ENCODE peak calls at places on chromosomes 13 and 19, in four cellular contexts. One of them, this sample, is unnamed.
A peak's percentile ranks its signal among the peaks of the same experiment; 100 is the strongest.

GRCh38 chr13:103100795-103101194 is 34.6 kb upstream of the SLC10A2 start:
- DNase-seq in left ventricle myocardium inferior: no peak
- DNase-seq in colonic mucosa: no peak
- DNase-seq in OCI-LY7: no peak
- DNase-seq in this sample: no peak

GRCh38 chr19:17645339-17645963 is 42.7 kb downstream of the UNC13A start:
- DNase-seq in left ventricle myocardium inferior: no peak
- DNase-seq in colonic mucosa: no peak
- DNase-seq in OCI-LY7: no peak
- DNase-seq in this sample: no peak

GRCh38 chr13:99258210-99258860 is at the start of gene GPR18:
- DNase-seq in left ventricle myocardium inferior: no peak
- DNase-seq in colonic mucosa: no peak
- DNase-seq in OCI-LY7: peak; percentile 66
- DNase-seq in this sample: no peak

GRCh38 chr13:80126382-80127068 is 214.4 kb downstream of the SPRY2 start:
- DNase-seq in left ventricle myocardium inferior: no peak
- DNase-seq in colonic mucosa: no peak
- DNase-seq in OCI-LY7: no peak
- DNase-seq in this sample: no peak

GRCh38 chr19:37511186-37511585 is 4.4 kb downstream of the ZNF793 start:
- DNase-seq in left ventricle myocardium inferior: no peak
- DNase-seq in colonic mucosa: no peak
- DNase-seq in OCI-LY7: no peak
- DNase-seq in this sample: no peak

GRCh38 chr19:932647-933552 is 7.1 kb downstream of the ARID3A start:
- DNase-seq in left ventricle myocardium inferior: peak; percentile 84
- DNase-seq in colonic mucosa: peak; percentile 61
- DNase-seq in OCI-LY7: no peak
- DNase-seq in this sample: peak; percentile 30

GRCh38 chr19:38389101-38389925 is 816 bp downstream of the SPRED3 start:
- DNase-seq in left ventricle myocardium inferior: no peak
- DNase-seq in colonic mucosa: no peak
- DNase-seq in OCI-LY7: no peak
- DNase-seq in this sample: no peak

GRCh38 chr13:77062097-77062496 is 35.1 kb upstream of the FBXL3 start:
- DNase-seq in left ventricle myocardium inferior: no peak
- DNase-seq in colonic mucosa: no peak
- DNase-seq in OCI-LY7: no peak
- DNase-seq in this sample: no peak

GRCh38 chr13:103640617-103641016 is 574.4 kb upstream of the SLC10A2 start:
- DNase-seq in left ventricle myocardium inferior: no peak
- DNase-seq in colonic mucosa: no peak
- DNase-seq in OCI-LY7: no peak
- DNase-seq in this sample: no peak

GRCh38 chr13:109146912-109147624 is 517.7 kb downstream of the MYO16 start:
- DNase-seq in left ventricle myocardium inferior: no peak
- DNase-seq in colonic mucosa: no peak
- DNase-seq in OCI-LY7: no peak
- DNase-seq in this sample: no peak

GRCh38 chr13:108363651-108364050 is 94.1 kb downstream of the TNFSF13B start:
- DNase-seq in left ventricle myocardium inferior: no peak
- DNase-seq in colonic mucosa: no peak
- DNase-seq in OCI-LY7: no peak
- DNase-seq in this sample: no peak

GRCh38 chr13:39875583-39875982 is 220.1 kb downstream of the COG6 start:
- DNase-seq in left ventricle myocardium inferior: no peak
- DNase-seq in colonic mucosa: no peak
- DNase-seq in OCI-LY7: no peak
- DNase-seq in this sample: no peak

GRCh38 chr19:6693056-6693471 is 23.1 kb upstream of the TNFSF14 start:
- DNase-seq in left ventricle myocardium inferior: no peak
- DNase-seq in colonic mucosa: no peak
- DNase-seq in OCI-LY7: no peak
- DNase-seq in this sample: peak; percentile 60

GRCh38 chr13:104920091-104920490 is 1615.4 kb downstream of the EFNB2 start:
- DNase-seq in left ventricle myocardium inferior: no peak
- DNase-seq in colonic mucosa: no peak
- DNase-seq in OCI-LY7: no peak
- DNase-seq in this sample: no peak

GRCh38 chr19:38100589-38100988 is 123.4 kb downstream of the DPF1 start:
- DNase-seq in left ventricle myocardium inferior: no peak
- DNase-seq in colonic mucosa: no peak
- DNase-seq in OCI-LY7: no peak
- DNase-seq in this sample: no peak

GRCh38 chr13:83499286-83499685 is 383.0 kb downstream of the SLITRK1 start:
- DNase-seq in left ventricle myocardium inferior: no peak
- DNase-seq in colonic mucosa: no peak
- DNase-seq in OCI-LY7: no peak
- DNase-seq in this sample: no peak

GRCh38 chr19:17255150-17255621 is 9.4 kb downstream of the USHBP1 start:
- DNase-seq in left ventricle myocardium inferior: no peak
- DNase-seq in colonic mucosa: no peak
- DNase-seq in OCI-LY7: no peak
- DNase-seq in this sample: no peak

GRCh38 chr19:58397533-58398037 is 2.1 kb downstream of the RNF225 start:
- DNase-seq in left ventricle myocardium inferior: no peak
- DNase-seq in colonic mucosa: no peak
- DNase-seq in OCI-LY7: no peak
- DNase-seq in this sample: no peak

GRCh38 chr13:20353973-20354372 is 121.9 kb upstream of the GJB6 start:
- DNase-seq in left ventricle myocardium inferior: no peak
- DNase-seq in colonic mucosa: no peak
- DNase-seq in OCI-LY7: no peak
- DNase-seq in this sample: no peak

GRCh38 chr13:113654591-113655357 is 3.2 kb downstream of the ATP4B start:
- DNase-seq in left ventricle myocardium inferior: peak; percentile 13
- DNase-seq in colonic mucosa: no peak
- DNase-seq in OCI-LY7: no peak
- DNase-seq in this sample: no peak

GRCh38 chr19:17358395-17358794 is 18.7 kb downstream of the PLVAP start:
- DNase-seq in left ventricle myocardium inferior: no peak
- DNase-seq in colonic mucosa: no peak
- DNase-seq in OCI-LY7: no peak
- DNase-seq in this sample: no peak

GRCh38 chr19:38877781-38878574 is at the start of gene RINL:
- DNase-seq in left ventricle myocardium inferior: no peak
- DNase-seq in colonic mucosa: peak; percentile 49
- DNase-seq in OCI-LY7: peak; percentile 87
- DNase-seq in this sample: peak; percentile 70

GRCh38 chr13:78595819-78596700 is 7.3 kb downstream of the POU4F1 start:
- DNase-seq in left ventricle myocardium inferior: no peak
- DNase-seq in colonic mucosa: no peak
- DNase-seq in OCI-LY7: no peak
- DNase-seq in this sample: peak; percentile 91

GRCh38 chr19:52942371-52943133 is 19.3 kb upstream of the ZNF888 start:
- DNase-seq in left ventricle myocardium inferior: peak; percentile 94
- DNase-seq in colonic mucosa: peak; percentile 98
- DNase-seq in OCI-LY7: peak; percentile 90
- DNase-seq in this sample: peak; percentile 82

DNA sequence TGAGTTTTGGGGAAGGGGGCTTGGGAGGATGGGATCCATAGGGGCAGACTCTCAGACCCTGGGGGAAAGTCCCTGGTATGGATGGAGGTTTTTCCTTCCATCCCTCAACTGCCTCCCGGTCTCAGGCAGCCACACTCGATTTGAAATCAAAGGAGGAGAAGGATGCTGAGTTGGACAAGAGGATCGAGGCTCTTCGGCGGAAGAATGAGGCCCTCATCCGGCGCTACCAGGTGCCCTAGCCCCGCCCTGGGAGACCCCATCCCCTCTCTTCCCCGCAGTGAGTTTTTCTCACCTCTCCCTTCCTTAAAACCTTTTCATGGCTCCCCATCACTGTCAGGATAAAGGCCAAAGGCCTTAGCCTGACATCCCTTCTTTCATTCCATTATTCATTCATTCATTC is 2.1 kb downstream of the CCDC9 start:
- DNase-seq in left ventricle myocardium inferior: no peak
- DNase-seq in colonic mucosa: no peak
- DNase-seq in OCI-LY7: no peak
- DNase-seq in this sample: no peak
- H3K4me3 ChIP-seq in left ventricle myocardium inferior: peak overlapping the region; percentile 75
- H3K4me3 ChIP-seq in colonic mucosa: no peak overlapping the region
- H3K4me3 ChIP-seq in OCI-LY7: no peak overlapping the region
- H3K4me3 ChIP-seq in this sample: no peak overlapping the region

DNA sequence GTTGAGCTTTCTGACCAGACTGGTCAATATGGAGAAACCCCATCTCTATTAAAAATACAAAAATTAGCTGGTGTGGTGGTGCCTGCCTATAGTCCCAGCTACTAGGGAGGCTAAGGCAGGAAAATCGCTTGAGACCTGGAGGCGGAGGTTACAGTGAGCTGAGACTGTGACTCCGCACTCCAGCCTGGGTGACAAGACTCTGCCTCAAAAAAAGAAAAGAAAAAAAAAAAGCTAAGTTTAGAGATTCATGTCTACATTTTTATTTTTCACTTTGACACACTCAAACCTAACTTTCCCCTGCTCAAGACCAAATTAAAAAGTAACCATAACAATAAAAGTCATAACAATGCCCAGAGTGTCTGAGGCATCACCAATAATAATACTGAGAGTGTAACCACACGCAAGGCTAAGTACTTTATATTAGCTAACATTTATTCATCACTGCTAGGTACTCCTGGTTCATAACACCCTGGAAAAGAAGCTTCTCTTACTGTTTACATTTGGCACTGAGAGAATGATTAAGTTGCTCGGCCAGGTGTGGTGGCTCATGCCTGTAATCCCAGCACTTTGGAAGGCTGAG is 5.7 kb downstream of the IRGC start:
- DNase-seq in left ventricle myocardium inferior: no peak
- DNase-seq in colonic mucosa: no peak
- DNase-seq in OCI-LY7: no peak
- DNase-seq in this sample: no peak
- TF ChIP-seq CTCF in left ventricle myocardium inferior: no peak
- TF ChIP-seq CTCF in colonic mucosa: no peak
- TF ChIP-seq CTCF in OCI-LY7: no peak
- TF ChIP-seq CTCF in this sample: no peak

DNA sequence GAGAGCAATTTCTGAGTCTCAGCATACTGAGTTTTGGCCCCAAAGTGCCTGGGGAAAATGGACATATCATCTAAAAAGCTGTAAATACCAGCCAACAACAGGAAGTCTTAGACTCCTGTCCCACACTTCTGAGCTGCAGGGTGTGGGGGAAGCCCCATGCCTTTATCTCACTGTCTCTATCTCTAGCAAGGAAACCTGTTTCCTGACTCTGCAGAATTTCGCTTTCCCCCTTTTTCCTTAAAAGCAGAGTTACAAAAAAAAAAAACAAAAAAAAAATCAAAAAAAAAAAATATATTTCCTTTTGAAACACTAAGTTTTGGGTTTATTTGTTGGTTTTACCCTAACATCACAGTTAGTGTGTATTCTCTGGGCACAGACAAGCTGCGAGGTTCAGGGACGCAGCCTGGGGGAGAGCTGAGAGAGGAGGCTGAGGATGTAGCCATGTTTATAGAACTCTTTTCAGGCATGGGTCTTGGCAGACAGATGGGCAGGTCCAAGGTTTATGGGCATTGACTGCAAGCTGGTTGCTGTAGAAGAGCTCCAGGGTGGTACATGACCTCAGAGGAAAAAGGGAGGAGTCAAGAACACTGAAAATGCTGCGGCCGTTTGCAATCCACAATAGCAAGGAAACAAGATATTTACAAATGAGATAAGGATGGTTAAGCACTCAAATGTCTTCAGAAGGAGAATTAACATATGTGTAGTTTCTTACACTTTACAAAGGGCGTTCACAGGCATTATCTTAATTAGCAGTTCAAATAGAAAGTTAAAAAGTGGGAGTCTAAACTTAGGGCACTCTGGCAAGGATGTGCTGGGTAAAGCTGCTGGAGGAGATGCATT is 4.9 kb downstream of the MBNL2 start:
- DNase-seq in left ventricle myocardium inferior: no peak
- DNase-seq in colonic mucosa: peak; percentile 74
- DNase-seq in OCI-LY7: peak; percentile 24
- DNase-seq in this sample: no peak
- H3K4me3 ChIP-seq in left ventricle myocardium inferior: peak overlapping the region; percentile 74
- H3K4me3 ChIP-seq in colonic mucosa: no peak overlapping the region
- H3K4me3 ChIP-seq in OCI-LY7: peak overlapping the region; percentile 89
- H3K4me3 ChIP-seq in this sample: no peak overlapping the region

GRCh38 chr19:41957838-41958366 is 1.2 kb downstream of the RABAC1 start:
- DNase-seq in left ventricle myocardium inferior: peak; percentile 48
- DNase-seq in colonic mucosa: peak; percentile 87
- DNase-seq in OCI-LY7: peak; percentile 80
- DNase-seq in this sample: peak; percentile 71

GRCh38 chr19:41960973-41961372 is 1.9 kb upstream of the RABAC1 start:
- DNase-seq in left ventricle myocardium inferior: no peak
- DNase-seq in colonic mucosa: no peak
- DNase-seq in OCI-LY7: no peak
- DNase-seq in this sample: no peak

GRCh38 chr19:41958367-41959055 is 610 bp downstream of the RABAC1 start:
- DNase-seq in left ventricle myocardium inferior: peak; percentile 85
- DNase-seq in colonic mucosa: peak; percentile 97
- DNase-seq in OCI-LY7: peak; percentile 81
- DNase-seq in this sample: peak; percentile 92

GRCh38 chr19:41957161-41957837 is 1.8 kb downstream of the RABAC1 start:
- DNase-seq in left ventricle myocardium inferior: no peak
- DNase-seq in colonic mucosa: peak; percentile 85
- DNase-seq in OCI-LY7: no peak
- DNase-seq in this sample: no peak

GRCh38 chr19:41959056-41960053 is at the start of gene RABAC1:
- DNase-seq in left ventricle myocardium inferior: peak; percentile 89
- DNase-seq in colonic mucosa: peak; percentile 93
- DNase-seq in OCI-LY7: peak; percentile 93
- DNase-seq in this sample: peak; percentile 93
- TF ChIP-seq CTCF in left ventricle myocardium inferior: peak; percentile 24
- TF ChIP-seq CTCF in colonic mucosa: no peak
- TF ChIP-seq CTCF in OCI-LY7: peak; percentile 76
- TF ChIP-seq CTCF in this sample: peak; percentile 2

GRCh38 chr19:30319876-30320275 is 52.3 kb upstream of the ZNF536 start:
- DNase-seq in left ventricle myocardium inferior: no peak
- DNase-seq in colonic mucosa: no peak
- DNase-seq in OCI-LY7: no peak
- DNase-seq in this sample: no peak

GRCh38 chr19:30318936-30319335 is 53.2 kb upstream of the ZNF536 start:
- DNase-seq in left ventricle myocardium inferior: no peak
- DNase-seq in colonic mucosa: no peak
- DNase-seq in OCI-LY7: no peak
- DNase-seq in this sample: peak; percentile 4

GRCh38 chr19:30319411-30319810 is 52.8 kb upstream of the ZNF536 start:
- DNase-seq in left ventricle myocardium inferior: no peak
- DNase-seq in colonic mucosa: no peak
- DNase-seq in OCI-LY7: no peak
- DNase-seq in this sample: no peak

GRCh38 chr19:30317403-30317802 is 54.8 kb upstream of the ZNF536 start:
- DNase-seq in left ventricle myocardium inferior: no peak
- DNase-seq in colonic mucosa: no peak
- DNase-seq in OCI-LY7: no peak
- DNase-seq in this sample: no peak

GRCh38 chr19:30318261-30318660 is 53.9 kb upstream of the ZNF536 start:
- DNase-seq in left ventricle myocardium inferior: no peak
- DNase-seq in colonic mucosa: no peak
- DNase-seq in OCI-LY7: no peak
- DNase-seq in this sample: no peak
- H3K4me3 ChIP-seq in left ventricle myocardium inferior: no peak overlapping the region
- H3K4me3 ChIP-seq in colonic mucosa: no peak overlapping the region
- H3K4me3 ChIP-seq in OCI-LY7: no peak overlapping the region
- H3K4me3 ChIP-seq in this sample: no peak overlapping the region

This sample was measured in right lobe of liver.